ENCODE peak calls at places on chromosomes 4 and X, in four cellular contexts. One of them, this sample, is unnamed.

GRCh38 chrX:5936438-5936837 is 292.2 kb downstream of the NLGN4X start:
- DNase-seq in ELR: no peak
- DNase-seq in stimulated activated CD8-positive, alpha-beta memory T cell treated with anti-CD3 and anti-CD28 coated beads, Interleukin-15, amount 100 ng/mL, for 1 hour: no peak
- DNase-seq in heart left ventricle: no peak
- DNase-seq in this sample: no peak

GRCh38 chr4:146053901-146054300 is 115.3 kb upstream of the ZNF827 start:
- DNase-seq in ELR: no peak
- DNase-seq in stimulated activated CD8-positive, alpha-beta memory T cell treated with anti-CD3 and anti-CD28 coated beads, Interleukin-15, amount 100 ng/mL, for 1 hour: no peak
- DNase-seq in heart left ventricle: no peak
- DNase-seq in this sample: no peak

GRCh38 chr4:76550966-76551780 is 116.1 kb downstream of the SHROOM3 start:
- DNase-seq in ELR: peak
- DNase-seq in stimulated activated CD8-positive, alpha-beta memory T cell treated with anti-CD3 and anti-CD28 coated beads, Interleukin-15, amount 100 ng/mL, for 1 hour: no peak
- DNase-seq in heart left ventricle: no peak
- DNase-seq in this sample: no peak

GRCh38 chr4:5708171-5708828 is at the start of gene EVC2:
- DNase-seq in ELR: peak
- DNase-seq in stimulated activated CD8-positive, alpha-beta memory T cell treated with anti-CD3 and anti-CD28 coated beads, Interleukin-15, amount 100 ng/mL, for 1 hour: no peak
- DNase-seq in heart left ventricle: peak
- DNase-seq in this sample: no peak

GRCh38 chr4:169185133-169185956 is 85.4 kb downstream of the SH3RF1 start:
- DNase-seq in ELR: no peak
- DNase-seq in stimulated activated CD8-positive, alpha-beta memory T cell treated with anti-CD3 and anti-CD28 coated beads, Interleukin-15, amount 100 ng/mL, for 1 hour: no peak
- DNase-seq in heart left ventricle: no peak
- DNase-seq in this sample: no peak

GRCh38 chr4:150209140-150209829 is 131.0 kb downstream of the DCLK2 start:
- DNase-seq in ELR: peak
- DNase-seq in stimulated activated CD8-positive, alpha-beta memory T cell treated with anti-CD3 and anti-CD28 coated beads, Interleukin-15, amount 100 ng/mL, for 1 hour: no peak
- DNase-seq in heart left ventricle: peak
- DNase-seq in this sample: no peak

GRCh38 chr4:123259676-123260428 is 136.7 kb upstream of the SPRY1 start:
- DNase-seq in ELR: no peak
- DNase-seq in stimulated activated CD8-positive, alpha-beta memory T cell treated with anti-CD3 and anti-CD28 coated beads, Interleukin-15, amount 100 ng/mL, for 1 hour: no peak
- DNase-seq in heart left ventricle: no peak
- DNase-seq in this sample: no peak

GRCh38 chrX:129724767-129725166 is 14.0 kb upstream of the XPNPEP2 start:
- DNase-seq in ELR: no peak
- DNase-seq in stimulated activated CD8-positive, alpha-beta memory T cell treated with anti-CD3 and anti-CD28 coated beads, Interleukin-15, amount 100 ng/mL, for 1 hour: no peak
- DNase-seq in heart left ventricle: no peak
- DNase-seq in this sample: no peak

GRCh38 chrX:154082396-154083133 is 15.0 kb downstream of the MECP2 start:
- DNase-seq in ELR: peak
- DNase-seq in stimulated activated CD8-positive, alpha-beta memory T cell treated with anti-CD3 and anti-CD28 coated beads, Interleukin-15, amount 100 ng/mL, for 1 hour: no peak
- DNase-seq in heart left ventricle: no peak
- DNase-seq in this sample: no peak

GRCh38 chr4:53022162-53023100 is 160.3 kb downstream of the RASL11B start:
- DNase-seq in ELR: no peak
- DNase-seq in stimulated activated CD8-positive, alpha-beta memory T cell treated with anti-CD3 and anti-CD28 coated beads, Interleukin-15, amount 100 ng/mL, for 1 hour: no peak
- DNase-seq in heart left ventricle: no peak
- DNase-seq in this sample: no peak

GRCh38 chr4:5465529-5465928 is 242.8 kb downstream of the EVC2 start:
- DNase-seq in ELR: no peak
- DNase-seq in stimulated activated CD8-positive, alpha-beta memory T cell treated with anti-CD3 and anti-CD28 coated beads, Interleukin-15, amount 100 ng/mL, for 1 hour: no peak
- DNase-seq in heart left ventricle: no peak
- DNase-seq in this sample: no peak

This sample was measured in cortex of kidney.